ENCODE peak calls at places on chromosomes 12 and 14, in seven cellular contexts. H, G, X, Y, J, A and B are unnamed samples.

GRCh38 chr14:55912344-55912743 is 205.9 kb upstream of the PELI2 start:
- DNase-seq in Y (no peak), A (no peak), H (no peak), X (no peak), J (no peak), G (no peak), B (no peak)

GRCh38 chr12:75480469-75480949 is at the start of gene GLIPR1:
- DNase-seq in A (peak), Y (peak), G (peak), X (peak), J (peak), H (peak), B (peak)

GRCh38 chr14:103549361-103550311 is 12.8 kb downstream of the BAG5 start:
- DNase-seq in Y (no peak), X (no peak), A (peak), H (no peak), J (peak), G (peak), B (no peak)

GRCh38 chr14:61537567-61538463 is 157.5 kb upstream of the HIF1A start:
- DNase-seq in J (no peak), X (peak), Y (no peak), A (no peak), G (peak), H (peak), B (no peak)

GRCh38 chr12:45183263-45183662 is 32.6 kb upstream of the ANO6 start:
- DNase-seq in A (peak), X (no peak), G (peak), Y (no peak), J (no peak), H (peak), B (no peak)

GRCh38 chr12:50185975-50186663 is 18.9 kb upstream of the CERS5 start:
- DNase-seq in A (no peak), J (no peak), G (no peak), H (no peak), Y (no peak), X (no peak), B (no peak)

GRCh38 chr14:39581474-39581873 is 149.2 kb upstream of the FBXO33 start:
- DNase-seq in G (no peak), A (no peak), J (no peak), Y (no peak), X (no peak), H (no peak), B (no peak)

GRCh38 chr12:56321027-56321426 is 5.2 kb upstream of the CNPY2 start:
- DNase-seq in H (no peak), A (no peak), G (no peak), Y (no peak), X (no peak), J (no peak), B (no peak)

GRCh38 chr14:104750658-104751057 is 2.3 kb upstream of the SIVA1 start:
- DNase-seq in A (no peak), X (no peak), Y (no peak), G (peak), H (no peak), J (no peak), B (no peak)

GRCh38 chr12:107484941-107485340 is 200.7 kb upstream of the PWP1 start:
- DNase-seq in H (no peak), Y (no peak), A (no peak), G (no peak), X (no peak), J (no peak), B (no peak)

GRCh38 chr12:71967176-71967575 is 28.5 kb downstream of the TPH2 start:
- DNase-seq in Y (no peak), J (no peak), X (no peak), H (no peak), A (no peak), G (no peak), B (no peak)

GRCh38 chr12:57590536-57590891 is 478 bp upstream of the PIP4K2C start:
- DNase-seq in Y (no peak), J (no peak), X (no peak), G (no peak), A (no peak), H (no peak), B (no peak)

GRCh38 chr14:72788255-72788654 is 105.6 kb downstream of the DPF3 start:
- DNase-seq in A (peak), Y (no peak), J (no peak), G (no peak), H (no peak), X (no peak), B (no peak)
- H3K27ac ChIP-seq in A (peak), Y (no peak), J (no peak), G (no peak), H (no peak), X (no peak), B (no peak)

GRCh38 chr12:111446631-111447570 is 41.2 kb downstream of the SH2B3 start:
- DNase-seq in A (no peak), X (peak), Y (no peak), G (no peak), J (peak), H (no peak), B (no peak)

GRCh38 chr12:111447571-111448265 is 42.0 kb downstream of the SH2B3 start:
- DNase-seq in J (peak), X (no peak), Y (no peak), A (no peak), H (no peak), G (no peak), B (no peak)

GRCh38 chr12:111444706-111445310 is 39.1 kb downstream of the SH2B3 start:
- DNase-seq in J (peak), H (no peak), Y (no peak), G (no peak), A (no peak), X (peak), B (peak)

GRCh38 chr12:111445311-111446043 is 39.8 kb downstream of the SH2B3 start:
- DNase-seq in A (no peak), J (peak), X (no peak), Y (no peak), G (no peak), H (no peak), B (no peak)

GRCh38 chr12:111446044-111446581 is 40.4 kb downstream of the SH2B3 start:
- DNase-seq in A (peak), G (no peak), J (peak), Y (peak), X (peak), H (no peak), B (no peak)
- TF ChIP-seq CTCF in A (no peak), G (no peak), J (no peak), Y (no peak), X (no peak), H (no peak), B (no peak)

DNA sequence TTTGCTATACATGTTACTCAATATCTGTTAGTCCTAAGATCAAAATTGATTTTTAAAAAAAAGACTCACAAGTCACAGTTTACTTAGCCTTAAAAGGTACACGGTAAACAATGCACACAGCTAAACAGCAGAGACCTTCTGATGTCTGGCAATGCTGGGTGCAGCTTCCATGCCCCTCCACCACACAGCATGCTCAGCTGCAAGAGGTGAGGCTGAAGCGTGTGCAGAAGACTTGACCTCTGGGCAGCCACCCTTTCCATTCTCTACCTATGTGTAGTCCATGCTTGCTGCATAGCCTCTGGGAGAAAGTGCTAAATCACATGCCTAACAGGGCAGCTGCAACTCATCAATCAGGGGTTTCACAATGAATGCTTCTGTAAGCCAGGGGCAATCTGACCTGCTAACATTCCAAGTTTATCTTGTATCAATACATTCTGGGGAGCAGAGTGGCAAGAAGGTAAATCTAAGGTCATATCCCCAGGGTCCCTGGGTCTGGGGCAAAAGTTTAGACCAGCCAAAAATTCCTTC is 44.5 kb upstream of the AMN1 start:
- DNase-seq in Y (peak), A (peak), H (no peak), G (peak), X (no peak), J (no peak), B (no peak)
- TF ChIP-seq EP300 in Y (no peak), A (peak), H (no peak), G (peak), X (no peak), J (no peak), B (no peak)

DNA sequence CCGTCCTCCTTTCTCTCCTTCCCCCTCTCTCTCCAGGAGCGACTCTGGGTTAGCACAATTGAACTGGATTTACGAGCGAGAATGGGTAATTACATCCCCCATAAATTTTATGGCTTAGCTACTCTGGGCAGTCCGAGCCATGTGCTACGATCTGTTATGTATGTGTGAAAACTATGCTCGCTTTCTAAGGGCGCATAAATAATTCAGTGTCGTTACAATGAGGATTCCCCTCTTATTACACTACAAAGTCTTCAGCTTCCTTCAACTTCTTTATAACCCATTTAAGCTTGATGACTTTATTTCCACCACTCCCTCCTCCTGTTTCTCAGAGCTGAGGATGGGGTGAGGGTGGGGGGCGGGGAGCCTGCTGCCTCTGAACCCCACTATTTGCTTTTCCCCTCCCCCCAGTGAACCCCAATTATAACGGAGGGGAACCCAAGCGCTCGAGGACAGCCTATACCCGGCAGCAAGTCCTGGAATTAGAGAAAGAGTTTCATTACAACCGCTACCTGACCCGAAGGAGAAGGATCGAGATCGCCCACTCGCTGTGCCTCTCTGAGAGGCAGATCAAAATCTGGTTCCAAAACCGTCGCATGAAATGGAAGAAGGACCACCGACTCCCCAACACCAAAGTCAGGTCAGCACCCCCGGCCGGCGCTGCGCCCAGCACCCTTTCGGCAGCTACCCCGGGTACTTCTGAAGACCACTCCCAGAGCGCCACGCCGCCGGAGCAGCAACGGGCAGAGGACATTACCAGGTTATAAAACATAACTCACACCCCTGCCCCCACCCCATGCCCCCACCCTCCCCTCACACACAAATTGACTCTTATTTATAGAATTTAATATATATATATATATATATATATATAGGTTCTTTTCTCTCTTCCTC is 1.1 kb downstream of the HOXC4 start:
- DNase-seq in G (no peak), J (no peak), H (no peak), Y (no peak), A (peak), X (no peak), B (no peak)
- H3K27ac ChIP-seq in G (no peak), J (peak), H (peak), Y (no peak), A (peak), X (no peak), B (peak)

GRCh38 chr12:113477171-113477841 is 5.6 kb upstream of the LHX5 start:
- DNase-seq in G (no peak), Y (no peak), X (no peak), J (no peak), A (peak), H (no peak), B (no peak)
- TF ChIP-seq CTCF in G (no peak), Y (no peak), X (no peak), J (no peak), A (no peak), H (no peak), B (no peak)

DNA sequence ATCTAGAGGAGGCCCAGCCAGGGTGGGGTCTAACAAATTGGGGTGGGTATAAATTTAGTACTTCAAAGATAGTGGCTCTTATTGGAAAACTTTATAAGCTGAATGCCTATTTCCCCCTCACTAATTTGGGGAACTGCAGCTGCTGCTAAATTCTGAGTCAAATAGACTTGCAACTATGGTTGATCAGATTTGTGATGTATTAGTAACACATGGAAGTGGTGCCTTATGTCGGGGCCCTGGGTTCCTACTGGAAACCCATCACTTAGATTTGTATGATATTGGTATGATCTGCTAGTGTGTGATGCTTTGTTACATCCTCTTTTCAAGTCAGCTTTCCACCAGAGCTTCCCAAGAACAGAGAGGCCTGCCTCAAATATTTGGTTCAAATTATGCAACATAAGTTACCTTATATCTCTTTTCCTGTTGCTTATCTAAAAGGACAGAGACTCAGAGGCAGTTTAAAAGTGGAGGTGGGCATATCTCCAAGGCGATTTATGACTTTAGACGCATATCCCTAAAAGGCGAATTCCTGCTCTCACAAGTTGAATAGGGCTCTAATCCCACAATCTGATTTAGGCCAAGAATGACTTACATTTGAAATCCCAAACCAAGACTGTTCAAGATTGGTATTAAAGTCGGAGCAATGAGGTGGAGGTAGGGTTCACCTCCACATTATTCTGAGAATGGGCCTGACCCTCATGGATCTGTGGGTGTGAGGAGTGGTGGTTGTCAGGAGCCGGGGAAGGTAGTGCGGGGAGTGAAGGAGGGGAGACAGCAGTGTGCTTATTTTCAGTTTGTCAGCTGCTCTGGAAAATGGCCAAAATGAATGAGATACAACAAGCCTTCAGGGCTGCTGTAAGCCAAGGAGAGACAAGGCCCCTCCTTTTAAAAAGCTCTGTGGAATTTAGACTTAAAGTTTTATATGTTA is 425.8 kb downstream of the RAD51B start:
- DNase-seq in Y (peak), G (no peak), H (no peak), X (no peak), J (peak), A (no peak), B (peak)
- TF ChIP-seq EP300 in Y (no peak), G (no peak), H (no peak), X (no peak), J (no peak), A (no peak), B (no peak)

GRCh38 chr12:6548556-6549378 is 7.1 kb downstream of the IFFO1 start:
- DNase-seq in Y (no peak), G (no peak), A (no peak), X (no peak), H (no peak), J (peak), B (no peak)
- H3K27ac ChIP-seq in Y (no peak), G (no peak), A (peak), X (peak), H (peak), J (peak), B (no peak)